ENCODE peak calls at places on chromosomes 5 and 9, in nine cellular contexts. One of them, this sample, is unnamed.

GRCh38 chr5:141199359-141200235 is at the start of gene PCDHB11:
- DNase-seq in PC-3: peak; percentile 37
- DNase-seq in WERI-Rb-1: peak; percentile 69
- DNase-seq in A549: peak; percentile 6
- DNase-seq in RWPE2: no peak
- DNase-seq in kidney: no peak
- DNase-seq in OCI-LY7: peak; percentile 18
- DNase-seq in epithelial cell of prostate: no peak
- DNase-seq in IMR-90: no peak
- DNase-seq in this sample: peak; percentile 79

GRCh38 chr9:37410969-37411785 is 11.3 kb upstream of the GRHPR start:
- DNase-seq in PC-3: no peak
- DNase-seq in WERI-Rb-1: no peak
- DNase-seq in A549: no peak
- DNase-seq in RWPE2: no peak
- DNase-seq in kidney: no peak
- DNase-seq in OCI-LY7: peak; percentile 92
- DNase-seq in epithelial cell of prostate: no peak
- DNase-seq in IMR-90: peak; percentile 15
- DNase-seq in this sample: peak; percentile 94

GRCh38 chr9:123825337-123825736 is 104.6 kb downstream of the DENND1A start:
- DNase-seq in PC-3: no peak
- DNase-seq in WERI-Rb-1: no peak
- DNase-seq in A549: peak; percentile 11
- DNase-seq in RWPE2: no peak
- DNase-seq in kidney: no peak
- DNase-seq in OCI-LY7: no peak
- DNase-seq in epithelial cell of prostate: no peak
- DNase-seq in IMR-90: peak; percentile 53
- DNase-seq in this sample: no peak

GRCh38 chr9:133589454-133590227 is 19.5 kb downstream of the FAM163B start:
- DNase-seq in PC-3: no peak
- DNase-seq in WERI-Rb-1: no peak
- DNase-seq in A549: no peak
- DNase-seq in RWPE2: no peak
- DNase-seq in kidney: peak; percentile 41
- DNase-seq in OCI-LY7: peak; percentile 66
- DNase-seq in epithelial cell of prostate: no peak
- DNase-seq in IMR-90: no peak
- DNase-seq in this sample: peak; percentile 65

GRCh38 chr5:9523090-9523813 is 22.6 kb downstream of the SEMA5A start:
- DNase-seq in PC-3: peak; percentile 95
- DNase-seq in WERI-Rb-1: no peak
- DNase-seq in A549: no peak
- DNase-seq in RWPE2: no peak
- DNase-seq in kidney: no peak
- DNase-seq in OCI-LY7: no peak
- DNase-seq in epithelial cell of prostate: no peak
- DNase-seq in IMR-90: peak; percentile 53
- DNase-seq in this sample: no peak

GRCh38 chr5:149872351-149873040 is 72.1 kb downstream of the PDE6A start:
- DNase-seq in PC-3: no peak
- DNase-seq in WERI-Rb-1: no peak
- DNase-seq in A549: no peak
- DNase-seq in RWPE2: no peak
- DNase-seq in kidney: no peak
- DNase-seq in OCI-LY7: no peak
- DNase-seq in epithelial cell of prostate: no peak
- DNase-seq in IMR-90: no peak
- DNase-seq in this sample: no peak

GRCh38 chr9:126615251-126615790 is 1.6 kb downstream of the LMX1B start:
- DNase-seq in PC-3: no peak
- DNase-seq in WERI-Rb-1: no peak
- DNase-seq in A549: no peak
- DNase-seq in RWPE2: peak; percentile 49
- DNase-seq in kidney: peak; percentile 77
- DNase-seq in OCI-LY7: no peak
- DNase-seq in epithelial cell of prostate: no peak
- DNase-seq in IMR-90: peak; percentile 4
- DNase-seq in this sample: no peak

GRCh38 chr9:70411141-70411929 is 3.1 kb downstream of the KLF9 start:
- DNase-seq in PC-3: no peak
- DNase-seq in WERI-Rb-1: no peak
- DNase-seq in A549: no peak
- DNase-seq in RWPE2: no peak
- DNase-seq in kidney: peak; percentile 89
- DNase-seq in OCI-LY7: no peak
- DNase-seq in epithelial cell of prostate: no peak
- DNase-seq in IMR-90: peak; percentile 75
- DNase-seq in this sample: no peak

GRCh38 chr9:37617837-37618236 is 25.4 kb upstream of the TOMM5 start:
- DNase-seq in PC-3: peak; percentile 28
- DNase-seq in WERI-Rb-1: no peak
- DNase-seq in A549: no peak
- DNase-seq in RWPE2: no peak
- DNase-seq in kidney: no peak
- DNase-seq in OCI-LY7: no peak
- DNase-seq in epithelial cell of prostate: no peak
- DNase-seq in IMR-90: peak; percentile 54
- DNase-seq in this sample: no peak

GRCh38 chr5:179699640-179700298 is 1.0 kb downstream of the CANX start:
- DNase-seq in PC-3: peak; percentile 8
- DNase-seq in WERI-Rb-1: peak; percentile 19
- DNase-seq in A549: peak; percentile 52
- DNase-seq in RWPE2: no peak
- DNase-seq in kidney: no peak
- DNase-seq in OCI-LY7: peak; percentile 46
- DNase-seq in epithelial cell of prostate: no peak
- DNase-seq in IMR-90: peak; percentile 36
- DNase-seq in this sample: peak; percentile 64

GRCh38 chr9:109817146-109817845 is 37.3 kb downstream of the PALM2AKAP2 start:
- DNase-seq in PC-3: peak; percentile 19
- DNase-seq in WERI-Rb-1: no peak
- DNase-seq in A549: no peak
- DNase-seq in RWPE2: no peak
- DNase-seq in kidney: no peak
- DNase-seq in OCI-LY7: no peak
- DNase-seq in epithelial cell of prostate: no peak
- DNase-seq in IMR-90: peak; percentile 83
- DNase-seq in this sample: no peak

GRCh38 chr5:79845448-79846197 is 145.4 kb downstream of the MTX3 start:
- DNase-seq in PC-3: peak; percentile 25
- DNase-seq in WERI-Rb-1: no peak
- DNase-seq in A549: no peak
- DNase-seq in RWPE2: no peak
- DNase-seq in kidney: no peak
- DNase-seq in OCI-LY7: no peak
- DNase-seq in epithelial cell of prostate: peak; percentile 55
- DNase-seq in IMR-90: peak; percentile 89
- DNase-seq in this sample: no peak

GRCh38 chr9:129150122-129150521 is 27.9 kb downstream of the IER5L start:
- DNase-seq in PC-3: no peak
- DNase-seq in WERI-Rb-1: no peak
- DNase-seq in A549: no peak
- DNase-seq in RWPE2: no peak
- DNase-seq in kidney: no peak
- DNase-seq in OCI-LY7: no peak
- DNase-seq in epithelial cell of prostate: no peak
- DNase-seq in IMR-90: no peak
- DNase-seq in this sample: no peak

GRCh38 chr5:155103164-155103563 is 89.6 kb downstream of the KIF4B start:
- DNase-seq in PC-3: no peak
- DNase-seq in WERI-Rb-1: no peak
- DNase-seq in A549: no peak
- DNase-seq in RWPE2: no peak
- DNase-seq in kidney: no peak
- DNase-seq in OCI-LY7: no peak
- DNase-seq in epithelial cell of prostate: no peak
- DNase-seq in IMR-90: peak; percentile 48
- DNase-seq in this sample: no peak

GRCh38 chr5:124760608-124761390 is 14.4 kb upstream of the ZNF608 start:
- DNase-seq in PC-3: no peak
- DNase-seq in WERI-Rb-1: no peak
- DNase-seq in A549: no peak
- DNase-seq in RWPE2: no peak
- DNase-seq in kidney: no peak
- DNase-seq in OCI-LY7: no peak
- DNase-seq in epithelial cell of prostate: no peak
- DNase-seq in IMR-90: no peak
- DNase-seq in this sample: no peak
- H3K27ac ChIP-seq in PC-3: no peak overlapping the region
- H3K27ac ChIP-seq in WERI-Rb-1: no peak overlapping the region
- H3K27ac ChIP-seq in A549: no peak overlapping the region
- H3K27ac ChIP-seq in RWPE2: no peak overlapping the region
- H3K27ac ChIP-seq in kidney: no peak overlapping the region
- H3K27ac ChIP-seq in OCI-LY7: no peak overlapping the region
- H3K27ac ChIP-seq in epithelial cell of prostate: no peak overlapping the region
- H3K27ac ChIP-seq in IMR-90: no peak overlapping the region
- H3K27ac ChIP-seq in this sample: no peak overlapping the region

GRCh38 chr5:757346-757930 is 27.1 kb downstream of the ZDHHC11B start:
- DNase-seq in PC-3: no peak
- DNase-seq in WERI-Rb-1: no peak
- DNase-seq in A549: no peak
- DNase-seq in RWPE2: no peak
- DNase-seq in kidney: peak; percentile 83
- DNase-seq in OCI-LY7: no peak
- DNase-seq in epithelial cell of prostate: no peak
- DNase-seq in IMR-90: no peak
- DNase-seq in this sample: peak; percentile 29
- H3K27ac ChIP-seq in PC-3: no peak overlapping the region
- H3K27ac ChIP-seq in WERI-Rb-1: no peak overlapping the region
- H3K27ac ChIP-seq in A549: peak overlapping the region; percentile 15
- H3K27ac ChIP-seq in RWPE2: no peak overlapping the region
- H3K27ac ChIP-seq in kidney: no peak overlapping the region
- H3K27ac ChIP-seq in OCI-LY7: no peak overlapping the region
- H3K27ac ChIP-seq in epithelial cell of prostate: no peak overlapping the region
- H3K27ac ChIP-seq in IMR-90: no peak overlapping the region
- H3K27ac ChIP-seq in this sample: no peak overlapping the region

GRCh38 chr5:6343951-6344596 is 34.3 kb downstream of the MED10 start:
- DNase-seq in PC-3: no peak
- DNase-seq in WERI-Rb-1: no peak
- DNase-seq in A549: no peak
- DNase-seq in RWPE2: peak; percentile 47
- DNase-seq in kidney: no peak
- DNase-seq in OCI-LY7: no peak
- DNase-seq in epithelial cell of prostate: no peak
- DNase-seq in IMR-90: no peak
- DNase-seq in this sample: no peak
- H3K27ac ChIP-seq in PC-3: no peak overlapping the region
- H3K27ac ChIP-seq in WERI-Rb-1: no peak overlapping the region
- H3K27ac ChIP-seq in A549: no peak overlapping the region
- H3K27ac ChIP-seq in RWPE2: no peak overlapping the region
- H3K27ac ChIP-seq in kidney: no peak overlapping the region
- H3K27ac ChIP-seq in OCI-LY7: no peak overlapping the region
- H3K27ac ChIP-seq in epithelial cell of prostate: no peak overlapping the region
- H3K27ac ChIP-seq in IMR-90: no peak overlapping the region
- H3K27ac ChIP-seq in this sample: no peak overlapping the region

GRCh38 chr5:71882826-71883744 is 164.0 kb downstream of the CARTPT start:
- DNase-seq in PC-3: peak; percentile 79
- DNase-seq in WERI-Rb-1: peak; percentile 31
- DNase-seq in A549: no peak
- DNase-seq in RWPE2: no peak
- DNase-seq in kidney: no peak
- DNase-seq in OCI-LY7: no peak
- DNase-seq in epithelial cell of prostate: peak; percentile 50
- DNase-seq in IMR-90: peak; percentile 28
- DNase-seq in this sample: no peak
- H3K27ac ChIP-seq in PC-3: peak overlapping the region; percentile 25
- H3K27ac ChIP-seq in WERI-Rb-1: peak overlapping the region; percentile 92
- H3K27ac ChIP-seq in A549: peak overlapping the region; percentile 75
- H3K27ac ChIP-seq in RWPE2: no peak overlapping the region
- H3K27ac ChIP-seq in kidney: no peak overlapping the region
- H3K27ac ChIP-seq in OCI-LY7: no peak overlapping the region
- H3K27ac ChIP-seq in epithelial cell of prostate: no peak overlapping the region
- H3K27ac ChIP-seq in IMR-90: no peak overlapping the region
- H3K27ac ChIP-seq in this sample: no peak overlapping the region

DNA sequence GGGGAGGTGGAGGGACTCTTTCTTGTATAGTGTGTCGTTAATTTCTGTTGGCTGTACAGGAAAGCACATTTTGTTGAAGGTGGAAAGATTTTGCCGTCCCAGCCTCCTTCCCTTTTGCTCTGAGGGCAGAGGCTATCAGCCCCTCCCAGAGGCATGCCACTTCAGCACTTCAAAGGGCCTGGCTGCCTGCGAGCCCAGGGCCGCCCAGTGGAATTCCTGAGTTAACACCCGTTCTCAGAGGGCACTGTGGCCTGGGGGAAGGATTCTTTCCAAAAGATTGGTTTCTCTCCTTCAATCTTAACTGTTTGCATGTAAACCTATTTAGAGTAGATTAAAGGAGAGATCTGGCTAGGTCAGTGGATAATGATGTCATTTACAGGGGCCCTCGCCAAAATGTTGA is 238.6 kb downstream of the FANCC start:
- DNase-seq in PC-3: no peak
- DNase-seq in WERI-Rb-1: no peak
- DNase-seq in A549: no peak
- DNase-seq in RWPE2: no peak
- DNase-seq in kidney: no peak
- DNase-seq in OCI-LY7: no peak
- DNase-seq in epithelial cell of prostate: no peak
- DNase-seq in IMR-90: no peak
- DNase-seq in this sample: no peak
- H3K27ac ChIP-seq in PC-3: no peak overlapping the region
- H3K27ac ChIP-seq in WERI-Rb-1: no peak overlapping the region
- H3K27ac ChIP-seq in A549: peak overlapping the region; percentile 75
- H3K27ac ChIP-seq in RWPE2: no peak overlapping the region
- H3K27ac ChIP-seq in kidney: no peak overlapping the region
- H3K27ac ChIP-seq in OCI-LY7: no peak overlapping the region
- H3K27ac ChIP-seq in epithelial cell of prostate: no peak overlapping the region
- H3K27ac ChIP-seq in IMR-90: peak overlapping the region; percentile 1
- H3K27ac ChIP-seq in this sample: no peak overlapping the region

DNA sequence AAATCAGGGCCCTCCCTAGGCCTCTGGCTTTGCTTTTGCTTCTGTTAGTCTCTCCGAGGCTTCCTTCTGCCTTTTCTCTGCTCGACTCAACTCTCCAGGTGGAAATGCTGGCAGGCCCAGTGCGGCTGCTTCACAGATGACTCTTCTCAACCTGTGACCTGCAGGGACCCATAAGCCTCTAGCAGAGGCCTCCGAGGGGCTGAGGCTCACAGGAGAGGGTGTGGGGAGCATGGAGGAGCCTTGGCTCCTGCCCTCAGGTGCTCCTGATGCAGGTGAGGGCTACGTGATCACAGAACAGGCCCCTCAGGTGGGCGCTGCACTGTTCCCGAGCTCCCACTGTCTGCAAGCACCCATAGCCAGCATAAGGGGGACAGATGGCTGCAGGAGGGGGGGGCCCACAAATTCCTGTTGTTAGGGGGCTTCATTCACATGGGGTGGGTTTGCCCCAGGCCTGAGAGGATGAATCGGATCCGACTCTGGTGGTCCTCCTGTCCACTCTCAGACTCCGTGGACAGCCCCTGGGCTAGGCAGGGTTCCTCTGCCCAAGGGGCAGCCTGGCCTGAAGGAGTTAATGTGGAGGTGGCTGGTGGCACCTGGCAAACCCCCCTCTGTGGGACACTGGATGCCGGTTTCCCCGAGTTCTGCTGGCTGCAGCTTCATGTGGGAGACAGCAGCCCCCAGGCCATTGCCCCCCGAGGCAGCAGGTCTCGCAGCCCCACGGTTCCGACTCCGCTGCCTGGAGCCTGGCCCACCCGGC is 10.9 kb upstream of the FCN2 start:
- DNase-seq in PC-3: no peak
- DNase-seq in WERI-Rb-1: peak; percentile 60
- DNase-seq in A549: no peak
- DNase-seq in RWPE2: no peak
- DNase-seq in kidney: peak; percentile 71
- DNase-seq in OCI-LY7: peak; percentile 80
- DNase-seq in epithelial cell of prostate: no peak
- DNase-seq in IMR-90: no peak
- DNase-seq in this sample: no peak
- H3K27ac ChIP-seq in PC-3: no peak overlapping the region
- H3K27ac ChIP-seq in WERI-Rb-1: peak overlapping the region; percentile 76
- H3K27ac ChIP-seq in A549: no peak overlapping the region
- H3K27ac ChIP-seq in RWPE2: no peak overlapping the region
- H3K27ac ChIP-seq in kidney: no peak overlapping the region
- H3K27ac ChIP-seq in OCI-LY7: peak overlapping the region; percentile 83
- H3K27ac ChIP-seq in epithelial cell of prostate: no peak overlapping the region
- H3K27ac ChIP-seq in IMR-90: no peak overlapping the region
- H3K27ac ChIP-seq in this sample: no peak overlapping the region

This sample was measured in Karpas-422.